ENCODE peak calls at places on chromosomes 13 and 19, in ten cellular contexts. E, T, I, Z, V, H, D, X, Y and N are unnamed samples.

GRCh38 chr13:46665630-46666482 is 112.9 kb downstream of the LRCH1 start:
- DNase-seq in X (no peak), V (no peak), E (no peak), I (no peak), D (no peak), Z (no peak), T (no peak), H (no peak), Y (no peak), N (no peak)

GRCh38 chr13:87669379-87669978 is 1.7 kb upstream of the SLITRK5 start:
- DNase-seq in H (no peak), Y (no peak), Z (no peak), V (peak), E (no peak), X (no peak), D (no peak), I (no peak), T (no peak), N (no peak)

GRCh38 chr19:33373701-33374405 is at the start of gene CEBPG:
- DNase-seq in E (no peak), D (no peak), V (peak), I (peak), X (no peak), Z (no peak), T (peak), H (peak), Y (no peak), N (no peak)

GRCh38 chr13:26952551-26953138 is 192.1 kb upstream of the GPR12 start:
- DNase-seq in E (no peak), X (no peak), I (no peak), H (no peak), Y (no peak), V (no peak), T (no peak), D (no peak), Z (no peak), N (no peak)

GRCh38 chr13:75726313-75726712 is 90.2 kb downstream of the LMO7 start:
- DNase-seq in I (no peak), V (no peak), T (no peak), E (no peak), X (no peak), Y (no peak), Z (no peak), D (no peak), H (no peak), N (no peak)

GRCh38 chr19:3586124-3586626 is 897 bp downstream of the GIPC3 start:
- DNase-seq in E (no peak), T (no peak), H (peak), V (no peak), I (no peak), Z (no peak), D (peak), X (no peak), Y (no peak), N (no peak)

GRCh38 chr13:51764184-51765141 is 39.5 kb downstream of the DHRS12 start:
- DNase-seq in H (peak), T (peak), X (no peak), I (no peak), D (peak), V (no peak), Y (no peak), E (no peak), Z (peak), N (peak)

GRCh38 chr19:10226376-10227214 is 4.5 kb downstream of the S1PR2 start:
- DNase-seq in E (no peak), D (no peak), I (no peak), V (no peak), T (peak), X (no peak), Y (no peak), H (no peak), Z (no peak), N (peak)

GRCh38 chr13:112032186-112032835 is 34.6 kb upstream of the SOX1 start:
- DNase-seq in I (no peak), T (no peak), E (no peak), H (no peak), D (no peak), Z (no peak), V (no peak), Y (no peak), X (no peak), N (no peak)

GRCh38 chr19:14127929-14128509 is 8.4 kb downstream of the ASF1B start:
- DNase-seq in X (no peak), I (no peak), V (peak), H (no peak), T (no peak), E (no peak), D (no peak), Y (no peak), Z (no peak), N (no peak)

GRCh38 chr19:16328824-16329482 is 4.3 kb downstream of the KLF2 start:
- DNase-seq in Z (no peak), H (peak), E (no peak), T (no peak), I (no peak), V (peak), X (no peak), Y (no peak), D (peak), N (no peak)

GRCh38 chr19:13060964-13061927 is 41.4 kb downstream of the LYL1 start:
- DNase-seq in Z (peak), V (peak), I (peak), D (peak), E (no peak), X (peak), Y (no peak), T (peak), H (peak), N (no peak)

GRCh38 chr13:30204564-30204963 is 102.8 kb downstream of the KATNAL1 start:
- DNase-seq in Y (no peak), V (no peak), E (no peak), T (no peak), Z (no peak), H (no peak), I (no peak), X (no peak), D (no peak), N (no peak)

GRCh38 chr19:29667390-29667783 is 2.1 kb downstream of the PLEKHF1 start:
- DNase-seq in D (no peak), Z (no peak), X (peak), H (no peak), E (no peak), T (no peak), I (no peak), Y (no peak), V (no peak), N (no peak)

GRCh38 chr13:60178327-60178726 is 14.6 kb upstream of the DIAPH3 start:
- DNase-seq in Y (no peak), V (no peak), I (no peak), X (no peak), D (no peak), E (no peak), Z (no peak), H (no peak), T (no peak), N (no peak)

GRCh38 chr13:49731766-49732165 is 40.5 kb upstream of the EBPL start:
- DNase-seq in E (no peak), X (no peak), T (peak), H (no peak), V (no peak), Z (no peak), D (no peak), Y (no peak), I (no peak), N (peak)

GRCh38 chr13:39603424-39603947 is 493 bp upstream of the LHFPL6 start:
- DNase-seq in X (no peak), V (no peak), D (no peak), T (peak), Y (no peak), E (no peak), I (no peak), H (no peak), Z (no peak), N (no peak)

GRCh38 chr13:62293081-62293480 is 877.4 kb upstream of the PCDH20 start:
- DNase-seq in D (no peak), T (no peak), I (no peak), E (no peak), Z (no peak), Y (no peak), H (no peak), X (no peak), V (peak), N (no peak)

GRCh38 chr13:40058757-40059236 is 403.3 kb downstream of the COG6 start:
- DNase-seq in X (no peak), I (no peak), D (no peak), E (no peak), Y (no peak), Z (no peak), H (no peak), T (no peak), V (no peak), N (no peak)

GRCh38 chr13:80276371-80277289 is 64.3 kb downstream of the SPRY2 start:
- DNase-seq in X (no peak), D (no peak), H (no peak), T (no peak), E (no peak), V (peak), Y (no peak), Z (no peak), I (no peak), N (no peak)

GRCh38 chr13:97212540-97213146 is 9.5 kb upstream of the MBNL2 start:
- DNase-seq in D (no peak), V (peak), Y (no peak), I (no peak), H (no peak), T (peak), X (no peak), Z (no peak), E (no peak), N (no peak)

GRCh38 chr13:111359237-111359915 is 38.9 kb downstream of the TEX29 start:
- DNase-seq in T (no peak), V (no peak), D (no peak), H (no peak), I (no peak), Y (no peak), X (no peak), E (no peak), Z (no peak), N (no peak)

GRCh38 chr19:32666084-32666483 is 8.9 kb downstream of the ANKRD27 start:
- DNase-seq in X (no peak), H (no peak), Z (no peak), T (no peak), Y (no peak), D (no peak), V (no peak), E (no peak), I (no peak), N (no peak)

GRCh38 chr13:21894091-21894490 is 223.2 kb downstream of the FGF9 start:
- DNase-seq in E (no peak), Z (no peak), T (no peak), X (no peak), D (no peak), Y (no peak), V (no peak), I (no peak), H (no peak), N (no peak)

GRCh38 chr19:9407827-9408226 is 27.5 kb downstream of the ZNF266 start:
- DNase-seq in V (no peak), D (no peak), X (no peak), T (no peak), Y (no peak), H (no peak), E (no peak), I (no peak), Z (no peak), N (no peak)

GRCh38 chr13:96500953-96501352 is 411.0 kb downstream of the HS6ST3 start:
- DNase-seq in D (no peak), X (no peak), H (no peak), I (no peak), E (no peak), T (no peak), V (no peak), Z (no peak), Y (no peak), N (no peak)

GRCh38 chr19:979318-979741 is 4.8 kb upstream of the WDR18 start:
- DNase-seq in D (no peak), H (no peak), Z (no peak), E (no peak), X (no peak), I (no peak), V (no peak), Y (no peak), T (no peak), N (no peak)

GRCh38 chr13:111370570-111371150 is 50.2 kb downstream of the TEX29 start:
- DNase-seq in I (no peak), T (no peak), V (no peak), Y (no peak), E (no peak), H (no peak), Z (no peak), X (peak), D (no peak), N (no peak)

GRCh38 chr19:2863818-2864217 is 3.3 kb upstream of the ZNF556 start:
- DNase-seq in Y (no peak), E (no peak), X (no peak), T (no peak), H (no peak), D (no peak), Z (no peak), V (no peak), I (no peak), N (no peak)

GRCh38 chr13:90015565-90016507 is 1331.7 kb upstream of the MIR17HG start:
- DNase-seq in D (no peak), T (no peak), I (no peak), Z (no peak), V (no peak), Y (no peak), H (no peak), E (no peak), X (no peak), N (no peak)

GRCh38 chr19:2552859-2553258 is 76.9 kb downstream of the GADD45B start:
- DNase-seq in T (no peak), I (no peak), X (peak), Z (no peak), D (peak), V (peak), E (no peak), Y (no peak), H (peak), N (no peak)

GRCh38 chr13:95445116-95445515 is 107.4 kb upstream of the CLDN10 start:
- DNase-seq in X (no peak), T (no peak), H (no peak), D (no peak), V (no peak), Z (no peak), I (no peak), E (no peak), Y (no peak), N (no peak)

GRCh38 chr13:113066142-113066455 is 39.5 kb upstream of the F7 start:
- DNase-seq in Z (no peak), E (no peak), T (no peak), Y (no peak), X (no peak), I (no peak), V (no peak), H (no peak), D (no peak), N (no peak)

GRCh38 chr19:29650988-29651387 is 14.3 kb upstream of the PLEKHF1 start:
- DNase-seq in D (no peak), E (no peak), H (no peak), I (no peak), X (no peak), T (no peak), Y (no peak), Z (no peak), V (no peak), N (no peak)

GRCh38 chr13:73173160-73173905 is 114.5 kb downstream of the KLF5 start:
- DNase-seq in Z (no peak), Y (no peak), D (no peak), I (no peak), X (no peak), E (no peak), T (no peak), V (no peak), H (no peak), N (no peak)

GRCh38 chr19:17554968-17555479 is 425 bp upstream of the COLGALT1 start:
- DNase-seq in E (no peak), H (no peak), T (no peak), D (no peak), Y (no peak), X (no peak), I (no peak), Z (no peak), V (no peak), N (no peak)

GRCh38 chr13:29716493-29716892 is 121.0 kb upstream of the SLC7A1 start:
- DNase-seq in E (no peak), Y (no peak), T (no peak), H (no peak), X (no peak), D (no peak), Z (no peak), V (no peak), I (no peak), N (no peak)

GRCh38 chr13:28805193-28805819 is 14.8 kb upstream of the MTUS2 start:
- DNase-seq in V (no peak), Z (no peak), D (no peak), X (no peak), I (no peak), E (no peak), T (no peak), H (no peak), Y (no peak), N (no peak)

GRCh38 chr13:40762849-40763248 is 8.1 kb downstream of the MRPS31 start:
- DNase-seq in V (no peak), X (no peak), Z (no peak), H (no peak), T (no peak), I (no peak), E (no peak), Y (no peak), D (no peak), N (no peak)

GRCh38 chr19:47714339-47714738 is 1.1 kb downstream of the EHD2 start:
- DNase-seq in I (no peak), Z (no peak), E (no peak), H (no peak), V (no peak), Y (no peak), D (no peak), T (no peak), X (no peak), N (no peak)